ENCODE peak calls at places on chromosomes 12 and 14, in ten cellular contexts. One of them, this sample, is unnamed.

GRCh38 chr12:12716151-12716844 is 870 bp upstream of the CDKN1B start:
- DNase-seq in transverse colon: no peak
- DNase-seq in H9: no peak
- DNase-seq in stomach: no peak
- DNase-seq in mucosa of descending colon: no peak
- DNase-seq in B cell: peak
- DNase-seq in glutamatergic neuron: no peak
- DNase-seq in HepG2: peak
- DNase-seq in fibroblast of the aortic adventitia: peak
- DNase-seq in tibial artery: no peak
- DNase-seq in this sample: no peak

GRCh38 chr14:91418387-91419043 is 895 bp upstream of the CCDC88C start:
- DNase-seq in transverse colon: peak
- DNase-seq in H9: peak
- DNase-seq in stomach: peak
- DNase-seq in mucosa of descending colon: peak
- DNase-seq in B cell: peak
- DNase-seq in glutamatergic neuron: peak
- DNase-seq in HepG2: peak
- DNase-seq in fibroblast of the aortic adventitia: peak
- DNase-seq in tibial artery: no peak
- DNase-seq in this sample: peak

GRCh38 chr14:34536951-34537676 is 2.4 kb downstream of the EAPP start:
- DNase-seq in transverse colon: no peak
- DNase-seq in H9: no peak
- DNase-seq in stomach: no peak
- DNase-seq in mucosa of descending colon: no peak
- DNase-seq in B cell: no peak
- DNase-seq in glutamatergic neuron: no peak
- DNase-seq in HepG2: no peak
- DNase-seq in fibroblast of the aortic adventitia: peak
- DNase-seq in tibial artery: no peak
- DNase-seq in this sample: no peak

GRCh38 chr14:92656306-92656705 is 92.1 kb downstream of the LGMN start:
- DNase-seq in transverse colon: no peak
- DNase-seq in H9: no peak
- DNase-seq in stomach: no peak
- DNase-seq in mucosa of descending colon: no peak
- DNase-seq in B cell: no peak
- DNase-seq in glutamatergic neuron: no peak
- DNase-seq in HepG2: no peak
- DNase-seq in fibroblast of the aortic adventitia: no peak
- DNase-seq in tibial artery: no peak
- DNase-seq in this sample: no peak

GRCh38 chr12:59927041-59927440 is 331.2 kb downstream of the SLC16A7 start:
- DNase-seq in transverse colon: no peak
- DNase-seq in H9: no peak
- DNase-seq in stomach: no peak
- DNase-seq in mucosa of descending colon: no peak
- DNase-seq in B cell: no peak
- DNase-seq in glutamatergic neuron: no peak
- DNase-seq in HepG2: no peak
- DNase-seq in fibroblast of the aortic adventitia: no peak
- DNase-seq in tibial artery: no peak
- DNase-seq in this sample: no peak

GRCh38 chr12:27578689-27579372 is 54.8 kb downstream of the PPFIBP1 start:
- DNase-seq in transverse colon: no peak
- DNase-seq in H9: no peak
- DNase-seq in stomach: no peak
- DNase-seq in mucosa of descending colon: no peak
- DNase-seq in B cell: no peak
- DNase-seq in glutamatergic neuron: no peak
- DNase-seq in HepG2: no peak
- DNase-seq in fibroblast of the aortic adventitia: no peak
- DNase-seq in tibial artery: no peak
- DNase-seq in this sample: no peak

GRCh38 chr14:106822905-106823304 is 1296.5 kb downstream of the TMEM121 start:
- DNase-seq in transverse colon: no peak
- DNase-seq in H9: no peak
- DNase-seq in stomach: no peak
- DNase-seq in mucosa of descending colon: no peak
- DNase-seq in B cell: no peak
- DNase-seq in glutamatergic neuron: no peak
- DNase-seq in HepG2: no peak
- DNase-seq in fibroblast of the aortic adventitia: no peak
- DNase-seq in tibial artery: no peak
- DNase-seq in this sample: no peak

GRCh38 chr14:55767291-55767690 is 187.3 kb downstream of the KTN1 start:
- DNase-seq in transverse colon: no peak
- DNase-seq in H9: no peak
- DNase-seq in stomach: no peak
- DNase-seq in mucosa of descending colon: no peak
- DNase-seq in B cell: no peak
- DNase-seq in glutamatergic neuron: no peak
- DNase-seq in HepG2: no peak
- DNase-seq in fibroblast of the aortic adventitia: no peak
- DNase-seq in tibial artery: no peak
- DNase-seq in this sample: no peak

GRCh38 chr14:95509512-95509911 is 6.9 kb downstream of the SYNE3 start:
- DNase-seq in transverse colon: no peak
- DNase-seq in H9: no peak
- DNase-seq in stomach: no peak
- DNase-seq in mucosa of descending colon: no peak
- DNase-seq in B cell: no peak
- DNase-seq in glutamatergic neuron: no peak
- DNase-seq in HepG2: no peak
- DNase-seq in fibroblast of the aortic adventitia: no peak
- DNase-seq in tibial artery: no peak
- DNase-seq in this sample: no peak

GRCh38 chr14:95507701-95508103 is 8.7 kb downstream of the SYNE3 start:
- DNase-seq in transverse colon: no peak
- DNase-seq in H9: no peak
- DNase-seq in stomach: peak
- DNase-seq in mucosa of descending colon: no peak
- DNase-seq in B cell: no peak
- DNase-seq in glutamatergic neuron: peak
- DNase-seq in HepG2: no peak
- DNase-seq in fibroblast of the aortic adventitia: peak
- DNase-seq in tibial artery: peak
- DNase-seq in this sample: no peak

GRCh38 chr14:95510804-95511203 is 5.6 kb downstream of the SYNE3 start:
- DNase-seq in transverse colon: no peak
- DNase-seq in H9: no peak
- DNase-seq in stomach: no peak
- DNase-seq in mucosa of descending colon: no peak
- DNase-seq in B cell: no peak
- DNase-seq in glutamatergic neuron: no peak
- DNase-seq in HepG2: no peak
- DNase-seq in fibroblast of the aortic adventitia: no peak
- DNase-seq in tibial artery: no peak
- DNase-seq in this sample: no peak

GRCh38 chr14:95507174-95507573 is 9.3 kb downstream of the SYNE3 start:
- DNase-seq in transverse colon: peak
- DNase-seq in H9: no peak
- DNase-seq in stomach: peak
- DNase-seq in mucosa of descending colon: no peak
- DNase-seq in B cell: no peak
- DNase-seq in glutamatergic neuron: no peak
- DNase-seq in HepG2: no peak
- DNase-seq in fibroblast of the aortic adventitia: peak
- DNase-seq in tibial artery: peak
- DNase-seq in this sample: no peak

DNA sequence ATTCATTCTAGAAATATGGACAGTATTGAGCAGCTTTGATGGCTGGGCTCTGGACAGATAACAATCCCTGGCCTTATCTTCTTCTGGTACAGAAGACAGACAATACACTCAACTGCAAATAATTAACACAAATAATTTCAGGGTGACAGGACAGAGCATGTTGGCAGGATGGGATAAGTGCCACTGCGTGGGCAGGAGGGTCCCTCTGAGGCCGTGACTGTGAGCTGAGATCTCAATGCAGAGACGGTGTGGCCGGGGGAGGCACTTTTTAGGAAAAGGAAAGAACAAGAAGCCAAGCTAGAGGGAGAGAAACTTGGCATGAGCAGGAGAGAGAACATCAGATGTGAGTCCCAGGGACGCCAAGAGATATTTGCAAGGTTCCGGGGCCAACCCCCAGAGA is 8.1 kb downstream of the SYNE3 start:
- DNase-seq in transverse colon: no peak
- DNase-seq in H9: no peak
- DNase-seq in stomach: no peak
- DNase-seq in mucosa of descending colon: no peak
- DNase-seq in B cell: no peak
- DNase-seq in glutamatergic neuron: no peak
- DNase-seq in HepG2: no peak
- DNase-seq in fibroblast of the aortic adventitia: no peak
- DNase-seq in tibial artery: no peak
- DNase-seq in this sample: no peak
- TF ChIP-seq CTCF in transverse colon: no peak
- TF ChIP-seq CTCF in H9: no peak
- TF ChIP-seq CTCF in stomach: no peak
- TF ChIP-seq CTCF in mucosa of descending colon: no peak
- TF ChIP-seq CTCF in B cell: no peak
- TF ChIP-seq CTCF in glutamatergic neuron: no peak
- TF ChIP-seq CTCF in HepG2: no peak
- TF ChIP-seq CTCF in fibroblast of the aortic adventitia: no peak
- TF ChIP-seq CTCF in tibial artery: no peak
- TF ChIP-seq CTCF in this sample: no peak

DNA sequence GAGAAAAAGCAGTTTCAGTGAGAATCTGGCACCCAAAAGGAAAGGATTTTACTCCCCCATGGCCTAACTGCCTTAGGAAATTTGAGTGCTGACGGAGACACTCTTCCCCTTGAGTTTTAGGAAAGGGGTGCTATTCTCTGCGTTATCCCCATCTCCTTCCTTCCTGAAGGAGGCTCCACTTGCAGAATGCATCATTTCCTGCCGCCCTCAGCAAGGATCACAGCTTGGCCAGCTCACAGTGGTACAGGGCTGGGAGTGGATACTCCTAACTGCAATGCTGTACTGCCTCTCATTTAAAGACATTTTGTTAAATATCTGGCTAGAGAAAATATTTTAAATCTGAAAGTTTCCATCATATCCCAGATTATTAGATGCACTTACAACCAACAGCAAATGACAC is 33.0 kb downstream of the RDH12 start:
- DNase-seq in transverse colon: no peak
- DNase-seq in H9: peak
- DNase-seq in stomach: no peak
- DNase-seq in mucosa of descending colon: no peak
- DNase-seq in B cell: no peak
- DNase-seq in glutamatergic neuron: no peak
- DNase-seq in HepG2: no peak
- DNase-seq in fibroblast of the aortic adventitia: peak
- DNase-seq in tibial artery: no peak
- DNase-seq in this sample: no peak
- TF ChIP-seq CTCF in transverse colon: no peak
- TF ChIP-seq CTCF in H9: peak
- TF ChIP-seq CTCF in stomach: no peak
- TF ChIP-seq CTCF in mucosa of descending colon: no peak
- TF ChIP-seq CTCF in B cell: no peak
- TF ChIP-seq CTCF in glutamatergic neuron: no peak
- TF ChIP-seq CTCF in HepG2: no peak
- TF ChIP-seq CTCF in fibroblast of the aortic adventitia: peak
- TF ChIP-seq CTCF in tibial artery: no peak
- TF ChIP-seq CTCF in this sample: no peak

DNA sequence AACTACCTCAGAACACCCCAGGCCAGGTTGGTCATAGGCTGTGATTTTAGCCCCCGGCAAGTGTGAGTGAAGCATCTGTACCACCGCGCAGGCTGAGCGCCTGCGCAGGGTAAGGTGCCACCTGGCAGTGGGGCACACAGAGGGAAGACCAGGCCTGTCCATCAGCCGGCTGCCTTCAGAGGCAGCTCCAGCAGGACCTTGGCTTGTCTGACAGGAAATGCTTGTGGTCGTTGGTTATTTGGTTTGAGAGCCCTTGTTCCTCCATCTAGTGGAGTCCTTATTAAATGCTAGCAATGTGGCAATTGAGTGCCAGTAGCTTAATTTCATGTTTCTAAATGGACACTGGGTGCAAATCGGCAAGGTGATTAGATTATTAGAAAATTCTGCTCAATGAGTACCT is 27.5 kb downstream of the SLC25A29 start:
- DNase-seq in transverse colon: no peak
- DNase-seq in H9: no peak
- DNase-seq in stomach: no peak
- DNase-seq in mucosa of descending colon: no peak
- DNase-seq in B cell: peak
- DNase-seq in glutamatergic neuron: no peak
- DNase-seq in HepG2: peak
- DNase-seq in fibroblast of the aortic adventitia: peak
- DNase-seq in tibial artery: no peak
- DNase-seq in this sample: no peak
- TF ChIP-seq CTCF in transverse colon: no peak
- TF ChIP-seq CTCF in H9: no peak
- TF ChIP-seq CTCF in stomach: no peak
- TF ChIP-seq CTCF in mucosa of descending colon: no peak
- TF ChIP-seq CTCF in B cell: peak
- TF ChIP-seq CTCF in glutamatergic neuron: no peak
- TF ChIP-seq CTCF in HepG2: peak
- TF ChIP-seq CTCF in fibroblast of the aortic adventitia: peak
- TF ChIP-seq CTCF in tibial artery: no peak
- TF ChIP-seq CTCF in this sample: no peak

GRCh38 chr12:56333197-56333678 is 562 bp downstream of the PAN2 start:
- DNase-seq in transverse colon: no peak
- DNase-seq in H9: no peak
- DNase-seq in stomach: no peak
- DNase-seq in mucosa of descending colon: no peak
- DNase-seq in B cell: no peak
- DNase-seq in glutamatergic neuron: no peak
- DNase-seq in HepG2: no peak
- DNase-seq in fibroblast of the aortic adventitia: no peak
- DNase-seq in tibial artery: no peak
- DNase-seq in this sample: no peak

GRCh38 chr12:56336361-56337167 is 2.1 kb upstream of the IL23A start:
- DNase-seq in transverse colon: peak
- DNase-seq in H9: no peak
- DNase-seq in stomach: no peak
- DNase-seq in mucosa of descending colon: no peak
- DNase-seq in B cell: no peak
- DNase-seq in glutamatergic neuron: no peak
- DNase-seq in HepG2: no peak
- DNase-seq in fibroblast of the aortic adventitia: no peak
- DNase-seq in tibial artery: no peak
- DNase-seq in this sample: no peak

GRCh38 chr12:56334490-56334793 is 642 bp upstream of the PAN2 start:
- DNase-seq in transverse colon: no peak
- DNase-seq in H9: no peak
- DNase-seq in stomach: no peak
- DNase-seq in mucosa of descending colon: no peak
- DNase-seq in B cell: no peak
- DNase-seq in glutamatergic neuron: no peak
- DNase-seq in HepG2: no peak
- DNase-seq in fibroblast of the aortic adventitia: no peak
- DNase-seq in tibial artery: no peak
- DNase-seq in this sample: no peak

GRCh38 chr12:56332512-56333196 is 1.1 kb downstream of the PAN2 start:
- DNase-seq in transverse colon: no peak
- DNase-seq in H9: no peak
- DNase-seq in stomach: no peak
- DNase-seq in mucosa of descending colon: no peak
- DNase-seq in B cell: no peak
- DNase-seq in glutamatergic neuron: no peak
- DNase-seq in HepG2: no peak
- DNase-seq in fibroblast of the aortic adventitia: no peak
- DNase-seq in tibial artery: no peak
- DNase-seq in this sample: no peak

DNA sequence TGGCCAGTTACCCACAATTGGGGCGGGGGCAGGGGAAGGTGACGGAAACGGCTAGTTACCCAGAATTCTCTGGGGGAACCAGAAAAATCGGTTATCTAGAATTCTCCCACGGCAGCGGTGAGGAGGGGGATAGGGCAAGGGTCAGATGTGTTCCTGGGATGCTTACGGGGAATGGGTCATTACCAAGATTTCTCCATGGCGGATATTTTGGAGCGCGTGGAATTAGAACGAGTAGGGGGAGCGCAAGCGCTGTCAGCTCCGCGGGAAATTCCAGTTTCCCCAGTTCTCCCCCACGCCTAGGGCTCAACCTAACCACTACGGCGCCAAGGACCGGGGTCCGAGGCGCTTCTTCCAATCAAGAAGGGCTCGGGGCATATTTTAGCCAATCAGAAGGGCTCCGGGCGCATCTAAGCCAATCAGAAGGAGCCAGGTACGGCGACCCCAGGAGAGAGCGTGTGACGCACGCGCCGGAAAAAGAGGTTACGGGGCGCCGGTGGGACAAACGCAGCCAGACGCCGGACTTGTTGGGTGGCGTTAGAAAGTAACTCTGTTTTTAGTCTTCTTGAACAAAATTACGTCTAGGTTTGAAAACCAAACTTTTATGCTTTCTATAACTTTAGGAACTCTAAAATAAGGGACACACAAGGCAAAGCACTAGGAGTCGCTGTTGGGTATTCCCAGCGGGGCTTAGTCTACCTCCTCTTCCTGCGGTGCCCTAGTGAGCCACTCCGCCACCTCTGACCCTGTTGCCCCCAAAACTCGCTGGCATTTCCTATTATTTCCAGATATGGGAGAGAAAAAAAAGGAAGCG is at the start of gene PAN2:
- DNase-seq in transverse colon: peak
- DNase-seq in H9: peak
- DNase-seq in stomach: peak
- DNase-seq in mucosa of descending colon: peak
- DNase-seq in B cell: peak
- DNase-seq in glutamatergic neuron: peak
- DNase-seq in HepG2: peak
- DNase-seq in fibroblast of the aortic adventitia: peak
- DNase-seq in tibial artery: peak
- DNase-seq in this sample: peak
- TF ChIP-seq CTCF in transverse colon: peak
- TF ChIP-seq CTCF in H9: peak
- TF ChIP-seq CTCF in stomach: peak
- TF ChIP-seq CTCF in mucosa of descending colon: no peak
- TF ChIP-seq CTCF in B cell: peak
- TF ChIP-seq CTCF in glutamatergic neuron: peak
- TF ChIP-seq CTCF in HepG2: no peak
- TF ChIP-seq CTCF in fibroblast of the aortic adventitia: peak
- TF ChIP-seq CTCF in tibial artery: peak
- TF ChIP-seq CTCF in this sample: peak

This sample was measured in natural killer cell.